ENCODE peak calls at places on chromosomes 1 and 21, in four cellular contexts. One of them, this sample, is unnamed.

GRCh38 chr21:44958471-44959191 is 18.8 kb downstream of the SLX9 start:
- DNase-seq in suprapubic skin: no peak
- DNase-seq in pancreas: no peak
- DNase-seq in mammary epithelial cell: no peak
- DNase-seq in this sample: peak

GRCh38 chr1:161307230-161307768 is 2.5 kb downstream of the MPZ start:
- DNase-seq in suprapubic skin: no peak
- DNase-seq in pancreas: peak
- DNase-seq in mammary epithelial cell: no peak
- DNase-seq in this sample: no peak

GRCh38 chr1:50929376-50929958 is 30.6 kb downstream of the FAF1 start:
- DNase-seq in suprapubic skin: no peak
- DNase-seq in pancreas: no peak
- DNase-seq in mammary epithelial cell: peak
- DNase-seq in this sample: no peak

GRCh38 chr1:232613752-232614381 is 16.1 kb downstream of the SIPA1L2 start:
- DNase-seq in suprapubic skin: no peak
- DNase-seq in pancreas: no peak
- DNase-seq in mammary epithelial cell: peak
- DNase-seq in this sample: no peak

GRCh38 chr1:12547586-12548225 is 70.3 kb downstream of the DHRS3 start:
- DNase-seq in suprapubic skin: no peak
- DNase-seq in pancreas: no peak
- DNase-seq in mammary epithelial cell: no peak
- DNase-seq in this sample: peak

GRCh38 chr21:41761211-41762181 is 5.4 kb downstream of the RIPK4 start:
- DNase-seq in suprapubic skin: no peak
- DNase-seq in pancreas: no peak
- DNase-seq in mammary epithelial cell: peak
- DNase-seq in this sample: peak

GRCh38 chr1:25619101-25619890 is 2.7 kb downstream of the MAN1C1 start:
- DNase-seq in suprapubic skin: no peak
- DNase-seq in pancreas: no peak
- DNase-seq in mammary epithelial cell: no peak
- DNase-seq in this sample: no peak

GRCh38 chr1:216124382-216124781 is 298.9 kb downstream of the USH2A start:
- DNase-seq in suprapubic skin: no peak
- DNase-seq in pancreas: no peak
- DNase-seq in mammary epithelial cell: no peak
- DNase-seq in this sample: no peak

GRCh38 chr1:219660666-219661463 is 48.0 kb upstream of the ZC3H11B start:
- DNase-seq in suprapubic skin: peak
- DNase-seq in pancreas: peak
- DNase-seq in mammary epithelial cell: peak
- DNase-seq in this sample: peak

GRCh38 chr21:35256468-35256988 is 207.4 kb upstream of the RUNX1 start:
- DNase-seq in suprapubic skin: no peak
- DNase-seq in pancreas: peak
- DNase-seq in mammary epithelial cell: peak
- DNase-seq in this sample: peak

GRCh38 chr1:204261746-204262505 is 48.1 kb upstream of the GOLT1A start:
- DNase-seq in suprapubic skin: no peak
- DNase-seq in pancreas: no peak
- DNase-seq in mammary epithelial cell: peak
- DNase-seq in this sample: no peak

GRCh38 chr1:203278087-203278884 is 27.0 kb upstream of the BTG2 start:
- DNase-seq in suprapubic skin: peak
- DNase-seq in pancreas: peak
- DNase-seq in mammary epithelial cell: peak
- DNase-seq in this sample: peak

GRCh38 chr1:63731117-63732043 is 42.4 kb upstream of the ROR1 start:
- DNase-seq in suprapubic skin: no peak
- DNase-seq in pancreas: no peak
- DNase-seq in mammary epithelial cell: peak
- DNase-seq in this sample: no peak

GRCh38 chr1:172322219-172323061 is 98.0 kb upstream of the C1orf105 start:
- DNase-seq in suprapubic skin: no peak
- DNase-seq in pancreas: peak
- DNase-seq in mammary epithelial cell: peak
- DNase-seq in this sample: peak

GRCh38 chr1:66350001-66350547 is 183.9 kb upstream of the SGIP1 start:
- DNase-seq in suprapubic skin: no peak
- DNase-seq in pancreas: no peak
- DNase-seq in mammary epithelial cell: peak
- DNase-seq in this sample: no peak

GRCh38 chr1:68036946-68037345 is 13.5 kb downstream of the DIRAS3 start:
- DNase-seq in suprapubic skin: no peak
- DNase-seq in pancreas: no peak
- DNase-seq in mammary epithelial cell: no peak
- DNase-seq in this sample: no peak

GRCh38 chr21:26032263-26032662 is 138.3 kb downstream of the APP start:
- DNase-seq in suprapubic skin: no peak
- DNase-seq in pancreas: no peak
- DNase-seq in mammary epithelial cell: no peak
- DNase-seq in this sample: no peak

GRCh38 chr1:162397943-162398560 is 13.9 kb downstream of the SH2D1B start:
- DNase-seq in suprapubic skin: no peak
- DNase-seq in pancreas: no peak
- DNase-seq in mammary epithelial cell: no peak
- DNase-seq in this sample: no peak

GRCh38 chr1:56501888-56502287 is 77.5 kb downstream of the PLPP3 start:
- DNase-seq in suprapubic skin: no peak
- DNase-seq in pancreas: no peak
- DNase-seq in mammary epithelial cell: no peak
- DNase-seq in this sample: no peak

GRCh38 chr1:204338359-204338758 is 21.4 kb downstream of the PLEKHA6 start:
- DNase-seq in suprapubic skin: no peak
- DNase-seq in pancreas: no peak
- DNase-seq in mammary epithelial cell: no peak
- DNase-seq in this sample: no peak

GRCh38 chr1:198132060-198132781 is 24.6 kb upstream of the NEK7 start:
- DNase-seq in suprapubic skin: no peak
- DNase-seq in pancreas: no peak
- DNase-seq in mammary epithelial cell: no peak
- DNase-seq in this sample: no peak

GRCh38 chr1:93722081-93723031 is 40.7 kb upstream of the BCAR3 start:
- DNase-seq in suprapubic skin: no peak
- DNase-seq in pancreas: no peak
- DNase-seq in mammary epithelial cell: no peak
- DNase-seq in this sample: no peak

GRCh38 chr1:186875874-186876273 is 47.1 kb downstream of the PLA2G4A start:
- DNase-seq in suprapubic skin: no peak
- DNase-seq in pancreas: no peak
- DNase-seq in mammary epithelial cell: peak
- DNase-seq in this sample: no peak

GRCh38 chr21:42056996-42057689 is 14.0 kb upstream of the UMODL1 start:
- DNase-seq in suprapubic skin: no peak
- DNase-seq in pancreas: peak
- DNase-seq in mammary epithelial cell: peak
- DNase-seq in this sample: no peak

GRCh38 chr21:26116456-26117011 is 54.0 kb downstream of the APP start:
- DNase-seq in suprapubic skin: no peak
- DNase-seq in pancreas: no peak
- DNase-seq in mammary epithelial cell: peak
- DNase-seq in this sample: no peak

GRCh38 chr1:15443281-15443680 is 5.0 kb downstream of the CTRC start:
- DNase-seq in suprapubic skin: no peak
- DNase-seq in pancreas: no peak
- DNase-seq in mammary epithelial cell: no peak
- DNase-seq in this sample: no peak

GRCh38 chr1:94863919-94864318 is 43.8 kb downstream of the SLC44A3 start:
- DNase-seq in suprapubic skin: no peak
- DNase-seq in pancreas: peak
- DNase-seq in mammary epithelial cell: peak
- DNase-seq in this sample: peak

GRCh38 chr1:21647431-21648373 is 21.5 kb downstream of the RAP1GAP start:
- DNase-seq in suprapubic skin: no peak
- DNase-seq in pancreas: peak
- DNase-seq in mammary epithelial cell: peak
- DNase-seq in this sample: no peak

GRCh38 chr1:210900079-210900478 is 233.9 kb downstream of the KCNH1 start:
- DNase-seq in suprapubic skin: no peak
- DNase-seq in pancreas: no peak
- DNase-seq in mammary epithelial cell: no peak
- DNase-seq in this sample: no peak
- TF ChIP-seq CTCF in suprapubic skin: no peak
- TF ChIP-seq CTCF in pancreas: no peak
- TF ChIP-seq CTCF in mammary epithelial cell: no peak
- TF ChIP-seq CTCF in this sample: no peak

DNA sequence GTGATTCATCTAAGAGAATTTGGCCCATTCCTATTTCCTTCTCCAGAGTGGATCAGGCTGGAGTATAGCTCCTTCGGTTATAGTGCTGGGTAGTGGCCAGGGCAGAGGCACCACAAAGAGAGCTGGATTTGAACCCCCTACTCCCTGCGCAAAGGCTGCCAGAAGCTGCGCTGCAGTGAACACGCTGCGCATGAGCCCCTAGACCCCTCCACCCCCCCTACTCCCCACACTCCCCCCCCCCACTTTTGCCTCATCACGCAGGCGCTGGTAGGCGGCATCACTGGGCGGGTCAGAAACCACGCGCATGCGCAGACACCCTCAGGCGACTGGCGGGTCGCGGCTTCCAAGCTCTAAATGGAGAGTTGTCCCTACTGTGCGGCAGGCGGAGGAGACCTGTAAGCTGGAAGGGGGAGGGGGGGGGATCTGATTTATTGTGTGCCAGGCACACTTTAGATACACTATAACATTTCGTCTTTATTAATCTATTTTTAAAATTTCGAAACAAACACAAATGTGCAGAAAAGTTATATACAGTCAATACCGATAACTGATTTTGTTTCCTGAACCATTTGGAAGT is 38.7 kb upstream of the HMGN1 start:
- DNase-seq in suprapubic skin: peak
- DNase-seq in pancreas: peak
- DNase-seq in mammary epithelial cell: peak
- DNase-seq in this sample: peak
- H3K4me3 ChIP-seq in suprapubic skin: peak
- H3K4me3 ChIP-seq in pancreas: peak
- H3K4me3 ChIP-seq in mammary epithelial cell: peak
- H3K4me3 ChIP-seq in this sample: peak

GRCh38 chr1:151790071-151790939 is at the start of gene TDRKH:
- DNase-seq in suprapubic skin: peak
- DNase-seq in pancreas: peak
- DNase-seq in mammary epithelial cell: peak
- DNase-seq in this sample: peak
- TF ChIP-seq CTCF in suprapubic skin: peak
- TF ChIP-seq CTCF in pancreas: no peak
- TF ChIP-seq CTCF in mammary epithelial cell: peak
- TF ChIP-seq CTCF in this sample: no peak

DNA sequence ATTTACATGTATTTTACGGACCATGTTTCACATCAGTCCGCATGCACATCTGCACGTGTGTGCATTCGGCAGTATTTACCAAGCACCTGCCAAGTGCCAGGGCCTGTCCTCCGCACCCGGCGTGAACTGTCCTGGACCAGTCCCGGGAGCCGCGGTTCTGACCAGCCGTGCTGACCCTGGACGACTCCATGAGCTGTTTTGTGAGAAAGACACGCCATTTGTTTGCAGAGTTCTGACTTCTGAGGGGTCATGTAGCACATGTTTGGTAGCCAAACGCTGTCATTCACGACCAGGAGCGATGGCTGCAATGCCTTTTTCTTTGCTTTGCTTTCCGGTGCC is 3.3 kb upstream of the OLIG2 start:
- DNase-seq in suprapubic skin: no peak
- DNase-seq in pancreas: no peak
- DNase-seq in mammary epithelial cell: no peak
- DNase-seq in this sample: peak
- H3K4me3 ChIP-seq in suprapubic skin: peak
- H3K4me3 ChIP-seq in pancreas: no peak
- H3K4me3 ChIP-seq in mammary epithelial cell: no peak
- H3K4me3 ChIP-seq in this sample: no peak

GRCh38 chr1:118459871-118460270 is 274.8 kb upstream of the SPAG17 start:
- DNase-seq in suprapubic skin: no peak
- DNase-seq in pancreas: no peak
- DNase-seq in mammary epithelial cell: no peak
- DNase-seq in this sample: no peak

GRCh38 chr1:118461154-118461553 is 276.1 kb upstream of the SPAG17 start:
- DNase-seq in suprapubic skin: no peak
- DNase-seq in pancreas: no peak
- DNase-seq in mammary epithelial cell: no peak
- DNase-seq in this sample: no peak
- TF ChIP-seq CTCF in suprapubic skin: no peak
- TF ChIP-seq CTCF in pancreas: no peak
- TF ChIP-seq CTCF in mammary epithelial cell: peak
- TF ChIP-seq CTCF in this sample: no peak

DNA sequence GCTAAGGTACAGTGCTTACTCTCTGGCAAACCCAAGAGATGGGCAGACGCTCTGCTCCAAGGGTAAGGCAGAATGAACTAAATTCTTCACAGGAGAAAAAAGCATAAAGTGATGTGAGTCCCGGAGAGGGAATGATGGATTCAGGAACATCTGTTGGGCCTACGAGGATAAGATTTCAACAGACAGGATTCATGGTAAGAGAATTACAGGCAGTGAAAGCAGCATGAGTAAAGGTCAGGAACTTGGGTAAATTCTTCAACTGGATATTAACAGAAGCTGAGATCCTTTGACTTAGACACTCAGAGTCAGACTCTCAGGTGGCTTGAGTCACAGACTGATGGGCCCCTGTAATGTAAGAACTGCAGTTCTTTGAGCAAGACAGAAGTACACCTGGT is 152.6 kb downstream of the TRABD2B start:
- DNase-seq in suprapubic skin: no peak
- DNase-seq in pancreas: no peak
- DNase-seq in mammary epithelial cell: no peak
- DNase-seq in this sample: no peak
- H3K4me3 ChIP-seq in suprapubic skin: no peak
- H3K4me3 ChIP-seq in pancreas: no peak
- H3K4me3 ChIP-seq in mammary epithelial cell: no peak
- H3K4me3 ChIP-seq in this sample: no peak

DNA sequence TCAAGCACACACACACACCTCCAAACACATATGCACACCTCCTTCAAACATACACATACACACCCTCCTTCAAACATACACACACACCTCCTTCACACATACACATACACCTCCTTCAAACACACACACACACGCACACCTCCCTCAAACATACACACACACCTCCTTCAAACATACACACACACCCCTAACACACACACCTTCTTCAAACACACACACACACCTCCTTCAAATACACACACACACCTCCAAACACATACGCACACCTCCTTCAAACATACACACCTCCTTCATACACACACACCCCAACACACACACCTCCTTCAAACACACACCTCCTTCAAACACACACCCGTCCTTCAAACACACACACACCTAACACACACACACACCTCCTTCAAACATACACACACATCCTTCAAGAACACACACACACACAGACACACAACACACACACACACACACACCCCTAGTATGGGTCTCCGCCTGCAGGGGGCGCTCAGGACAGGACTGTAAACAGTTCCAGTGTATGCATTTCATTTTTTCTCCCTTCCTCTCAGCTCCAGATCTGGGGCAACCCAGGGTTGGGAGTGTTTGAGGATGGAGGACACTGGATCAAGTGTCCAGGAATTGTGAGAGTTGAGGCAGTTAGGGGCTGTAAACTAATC is 12.1 kb downstream of the LGR6 start:
- DNase-seq in suprapubic skin: no peak
- DNase-seq in pancreas: no peak
- DNase-seq in mammary epithelial cell: no peak
- DNase-seq in this sample: no peak
- TF ChIP-seq CTCF in suprapubic skin: no peak
- TF ChIP-seq CTCF in pancreas: no peak
- TF ChIP-seq CTCF in mammary epithelial cell: peak
- TF ChIP-seq CTCF in this sample: no peak